ENCODE peak calls at places on chromosomes 2 and 18, in five cellular contexts. S is hepatocyte, A is A549, L is RWPE2, N is upper lobe of right lung. O is an unnamed sample. For H3K4me1, the result is how much of the 10 kb centered on the place peaks cover.

GRCh38 chr2:206756816-206757215 is 8.3 kb downstream of the MDH1B start:
- DNase-seq in S (no peak), A (no peak), L (no peak), N (no peak), O (no peak)

GRCh38 chr18:50830544-50830943 is 10.7 kb upstream of the MRO start:
- DNase-seq in S (no peak), A (no peak), L (no peak), N (no peak), O (no peak)

GRCh38 chr2:239473211-239473805 is 72.5 kb upstream of the HDAC4 start:
- DNase-seq in S (no peak), A (no peak), L (peak), N (no peak), O (no peak)

GRCh38 chr2:213069531-213069930 is 81.9 kb downstream of the IKZF2 start:
- DNase-seq in S (no peak), A (no peak), L (no peak), N (no peak), O (no peak)

GRCh38 chr2:38610851-38611801 is 8.4 kb upstream of the HNRNPLL start:
- DNase-seq in S (peak), A (no peak), L (no peak), N (no peak), O (no peak)

GRCh38 chr2:236919209-236919608 is 166.5 kb upstream of the COPS8 start:
- DNase-seq in S (no peak), A (peak), L (no peak), N (no peak), O (peak)

GRCh38 chr18:3153107-3153704 is 66.6 kb downstream of the MYOM1 start:
- DNase-seq in S (no peak), A (no peak), L (no peak), N (no peak), O (no peak)

GRCh38 chr2:202327887-202328286 is 48.2 kb upstream of the BMPR2 start:
- DNase-seq in S (no peak), A (no peak), L (no peak), N (no peak), O (peak)

GRCh38 chr2:26316845-26317244 is 29.1 kb upstream of the SELENOI start:
- DNase-seq in S (no peak), A (no peak), L (no peak), N (no peak), O (no peak)

GRCh38 chr18:48982269-48982668 is 31.5 kb upstream of the SMAD7 start:
- DNase-seq in S (no peak), A (no peak), L (no peak), N (no peak), O (no peak)

GRCh38 chr2:95039410-95039809 is 13.9 kb downstream of the MAL start:
- DNase-seq in S (no peak), A (no peak), L (no peak), N (no peak), O (no peak)

GRCh38 chr2:30769891-30770462 is 37.3 kb downstream of the CAPN13 start:
- DNase-seq in S (no peak), A (no peak), L (no peak), N (no peak), O (no peak)

GRCh38 chr2:109331081-109331480 is 202.1 kb downstream of the SH3RF3 start:
- DNase-seq in S (no peak), A (no peak), L (no peak), N (no peak), O (no peak)

GRCh38 chr2:181163139-181163538 is 182.7 kb downstream of the UBE2E3 start:
- DNase-seq in S (no peak), A (no peak), L (no peak), N (no peak), O (no peak)

GRCh38 chr2:181161615-181162014 is 181.2 kb downstream of the UBE2E3 start:
- DNase-seq in S (no peak), A (no peak), L (no peak), N (no peak), O (no peak)

GRCh38 chr2:181165199-181165868 is 184.9 kb downstream of the UBE2E3 start:
- DNase-seq in S (no peak), A (no peak), L (no peak), N (no peak), O (no peak)

GRCh38 chr2:181169459-181169858 is 189.1 kb downstream of the UBE2E3 start:
- DNase-seq in S (no peak), A (no peak), L (no peak), N (no peak), O (no peak)

GRCh38 chr2:181164699-181165098 is 184.3 kb downstream of the UBE2E3 start:
- DNase-seq in S (no peak), A (no peak), L (no peak), N (no peak), O (no peak)
- H3K4me3 ChIP-seq in S (no peak), A (no peak), L (no peak), N (no peak), O (no peak)

GRCh38 chr2:48112911-48113687 is 206.8 kb upstream of the FBXO11 start:
- DNase-seq in S (peak), A (peak), L (no peak), N (no peak), O (no peak)

GRCh38 chr2:48108455-48108854 is 202.2 kb upstream of the FBXO11 start:
- DNase-seq in S (no peak), A (no peak), L (no peak), N (no peak), O (no peak)

GRCh38 chr2:48107326-48107925 is 201.1 kb upstream of the FBXO11 start:
- DNase-seq in S (peak), A (peak), L (peak), N (no peak), O (no peak)

GRCh38 chr2:48109491-48110204 is 203.3 kb upstream of the FBXO11 start:
- DNase-seq in S (no peak), A (no peak), L (no peak), N (no peak), O (no peak)

DNA sequence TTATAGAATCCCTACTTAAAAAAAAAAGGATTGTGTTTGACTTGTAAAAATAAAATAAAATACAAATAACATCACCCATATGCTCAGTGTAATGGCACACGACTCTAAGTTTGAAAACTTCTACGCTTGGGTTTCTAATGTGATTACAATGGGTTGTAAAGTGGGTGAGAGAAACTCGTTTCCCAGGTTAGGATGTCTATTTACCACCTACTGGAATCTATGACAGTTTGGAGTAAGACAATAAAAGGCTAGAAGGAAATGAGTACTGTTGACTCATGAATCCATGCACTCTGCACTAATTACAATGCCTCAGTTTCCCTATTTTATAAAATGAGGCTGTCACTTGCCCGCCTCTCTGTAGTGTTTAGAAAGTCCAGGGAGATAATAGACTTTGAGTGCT is 204.2 kb upstream of the FBXO11 start:
- DNase-seq in S (no peak), A (no peak), L (no peak), N (no peak), O (no peak)
- H3K4me1 ChIP-seq in S (under half), A (half or more), L (under half), N (under half), O (under half)

GRCh38 chr18:46619559-46619958 is 37.5 kb downstream of the LOXHD1 start:
- DNase-seq in S (no peak), A (no peak), L (no peak), N (no peak), O (no peak)
- H3K4me3 ChIP-seq in S (no peak), A (no peak), L (no peak), N (no peak), O (no peak)

GRCh38 chr2:235030936-235031335 is 79.1 kb downstream of the SH3BP4 start:
- DNase-seq in S (no peak), A (no peak), L (no peak), N (no peak), O (no peak)
- H3K4me1 ChIP-seq in S (under half), A (under half), L (under half), N (under half), O (under half)

GRCh38 chr2:219523031-219523671 is 8.9 kb downstream of the ASIC4 start:
- DNase-seq in S (no peak), A (no peak), L (no peak), N (no peak), O (no peak)

GRCh38 chr2:219520079-219520478 is 5.8 kb downstream of the ASIC4 start:
- DNase-seq in S (no peak), A (no peak), L (no peak), N (no peak), O (no peak)

GRCh38 chr2:219519526-219519916 is 5.2 kb downstream of the ASIC4 start:
- DNase-seq in S (no peak), A (no peak), L (no peak), N (no peak), O (no peak)

GRCh38 chr2:219522111-219523030 is 8.1 kb downstream of the ASIC4 start:
- DNase-seq in S (peak), A (no peak), L (no peak), N (no peak), O (no peak)

DNA sequence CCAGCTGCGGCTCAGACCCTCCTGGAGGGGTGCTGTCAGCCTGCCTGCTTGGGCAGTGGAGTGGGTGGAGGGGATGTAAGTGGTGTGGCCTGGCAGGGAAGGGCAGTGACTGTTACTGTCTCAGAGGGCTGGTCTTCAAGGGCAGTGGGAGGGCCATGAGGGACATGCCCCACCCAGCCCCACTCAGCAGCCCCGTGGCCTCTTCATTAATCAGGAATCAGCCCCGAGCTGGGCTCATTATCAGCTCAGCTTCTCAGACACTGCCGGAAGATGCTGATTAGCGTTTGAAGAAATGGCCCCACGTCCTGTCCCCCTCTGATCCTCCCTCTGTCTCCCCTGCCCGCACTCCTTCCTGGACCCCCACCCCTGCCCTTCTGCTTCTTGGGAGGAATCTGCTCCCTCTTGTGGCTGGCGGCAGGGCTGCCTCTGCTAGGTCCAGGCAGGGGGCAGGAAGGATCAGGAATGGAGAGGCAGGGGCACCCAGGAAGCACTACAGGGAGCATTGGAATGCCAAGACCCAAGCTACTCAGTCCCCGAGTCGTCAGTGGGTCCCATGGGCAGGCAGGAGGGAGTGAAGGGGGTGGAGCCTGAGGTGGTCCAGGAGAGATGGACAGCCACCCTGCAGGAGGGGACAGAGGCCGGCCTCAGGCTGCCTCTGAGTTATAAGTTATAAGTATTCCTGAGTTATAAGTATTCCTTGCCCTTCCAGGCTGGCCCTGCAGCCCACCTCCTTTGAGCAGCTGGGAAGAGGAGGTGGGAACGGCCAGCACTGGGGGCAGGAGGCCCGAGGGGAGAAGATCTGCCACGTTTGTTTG is 7.0 kb downstream of the ASIC4 start:
- DNase-seq in S (peak), A (peak), L (no peak), N (no peak), O (peak)
- H3K4me3 ChIP-seq in S (no peak), A (peak), L (no peak), N (no peak), O (no peak)

GRCh38 chr2:68774569-68775271 is 40.1 kb downstream of the ARHGAP25 start:
- DNase-seq in S (no peak), A (no peak), L (no peak), N (peak), O (peak)
- H3K4me1 ChIP-seq in S (under half), A (under half), L (under half), N (under half), O (under half)

DNA sequence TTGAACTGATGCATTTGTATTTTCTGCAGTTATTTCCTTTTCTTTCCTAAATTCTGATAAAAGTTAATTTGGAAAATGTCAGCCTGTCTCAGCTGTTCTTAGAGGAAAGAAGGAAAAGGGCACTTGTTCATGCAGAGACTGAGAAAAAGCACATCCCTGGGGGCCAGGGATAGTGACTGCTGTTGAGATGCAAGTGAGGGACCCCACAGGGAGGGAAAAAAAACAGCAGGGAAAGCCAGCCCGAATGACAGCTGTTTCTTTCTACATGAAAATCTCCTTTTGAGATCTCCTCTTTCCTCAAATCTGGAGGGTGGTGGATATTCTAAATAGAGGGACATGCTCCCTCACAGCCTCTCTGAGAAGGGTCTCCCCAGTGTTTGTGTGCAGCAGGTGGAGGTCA is 14.0 kb upstream of the MTA3 start:
- DNase-seq in S (no peak), A (no peak), L (no peak), N (no peak), O (no peak)
- H3K4me3 ChIP-seq in S (no peak), A (no peak), L (no peak), N (no peak), O (no peak)